ENCODE peak calls at places on chromosomes 12 and 14, in four cellular contexts. One of them, this sample, is unnamed.

GRCh38 chr12:121059031-121059898 is 20.2 kb upstream of the OASL start:
- DNase-seq in SK-N-SH: no peak
- DNase-seq in NCI-H2081: no peak
- DNase-seq in colonic mucosa: peak; percentile 15
- DNase-seq in this sample: no peak

GRCh38 chr12:79834712-79835376 is 100.1 kb downstream of the PPP1R12A start:
- DNase-seq in NCI-H2081: no peak
- DNase-seq in SK-N-SH: no peak
- DNase-seq in colonic mucosa: no peak
- DNase-seq in this sample: no peak

GRCh38 chr14:85516239-85517112 is 13.5 kb upstream of the FLRT2 start:
- DNase-seq in colonic mucosa: no peak
- DNase-seq in NCI-H2081: no peak
- DNase-seq in SK-N-SH: no peak
- DNase-seq in this sample: no peak

GRCh38 chr12:78036889-78037288 is 206.2 kb downstream of the NAV3 start:
- DNase-seq in NCI-H2081: no peak
- DNase-seq in SK-N-SH: no peak
- DNase-seq in colonic mucosa: no peak
- DNase-seq in this sample: no peak

GRCh38 chr12:93116632-93117031 is 187.5 kb upstream of the EEA1 start:
- DNase-seq in colonic mucosa: no peak
- DNase-seq in NCI-H2081: no peak
- DNase-seq in SK-N-SH: no peak
- DNase-seq in this sample: no peak

GRCh38 chr14:78356406-78356805 is 186.2 kb downstream of the NRXN3 start:
- DNase-seq in SK-N-SH: no peak
- DNase-seq in NCI-H2081: no peak
- DNase-seq in colonic mucosa: no peak
- DNase-seq in this sample: no peak

GRCh38 chr14:67748312-67748711 is 46.6 kb downstream of the RDH12 start:
- DNase-seq in colonic mucosa: no peak
- DNase-seq in SK-N-SH: no peak
- DNase-seq in NCI-H2081: no peak
- DNase-seq in this sample: no peak

GRCh38 chr12:12599750-12600643 is 11.7 kb upstream of the CREBL2 start:
- DNase-seq in SK-N-SH: no peak
- DNase-seq in colonic mucosa: no peak
- DNase-seq in NCI-H2081: no peak
- DNase-seq in this sample: no peak

GRCh38 chr14:104438166-104438887 is 141.2 kb upstream of the C14orf180 start:
- DNase-seq in SK-N-SH: peak; percentile 22
- DNase-seq in NCI-H2081: no peak
- DNase-seq in colonic mucosa: peak; percentile 12
- DNase-seq in this sample: no peak

GRCh38 chr12:121345151-121345810 is 6.9 kb downstream of the ANAPC5 start:
- DNase-seq in colonic mucosa: no peak
- DNase-seq in NCI-H2081: no peak
- DNase-seq in SK-N-SH: no peak
- DNase-seq in this sample: no peak

GRCh38 chr14:94048676-94049624 is 22.8 kb downstream of the OTUB2 start:
- DNase-seq in SK-N-SH: peak; percentile 71
- DNase-seq in colonic mucosa: no peak
- DNase-seq in NCI-H2081: peak; percentile 37
- DNase-seq in this sample: no peak

GRCh38 chr12:63164911-63165310 is 13.9 kb upstream of the AVPR1A start:
- DNase-seq in colonic mucosa: no peak
- DNase-seq in NCI-H2081: no peak
- DNase-seq in SK-N-SH: no peak
- DNase-seq in this sample: no peak

GRCh38 chr12:105206686-105207374 is 29.1 kb downstream of the APPL2 start:
- DNase-seq in SK-N-SH: no peak
- DNase-seq in NCI-H2081: no peak
- DNase-seq in colonic mucosa: no peak
- DNase-seq in this sample: no peak

GRCh38 chr12:108129017-108129812 is at the start of gene WSCD2:
- DNase-seq in NCI-H2081: peak; percentile 10
- DNase-seq in colonic mucosa: no peak
- DNase-seq in SK-N-SH: peak; percentile 90
- DNase-seq in this sample: no peak

GRCh38 chr12:11968041-11968383 is 102.7 kb upstream of the BCL2L14 start:
- DNase-seq in colonic mucosa: no peak
- DNase-seq in SK-N-SH: no peak
- DNase-seq in NCI-H2081: no peak
- DNase-seq in this sample: no peak

GRCh38 chr14:37592288-37593274 is 2.5 kb downstream of the FOXA1 start:
- DNase-seq in colonic mucosa: peak; percentile 50
- DNase-seq in NCI-H2081: peak; percentile 64
- DNase-seq in SK-N-SH: no peak
- DNase-seq in this sample: no peak

GRCh38 chr12:50597200-50598195 is 92.7 kb downstream of the DIP2B start:
- DNase-seq in SK-N-SH: no peak
- DNase-seq in NCI-H2081: no peak
- DNase-seq in colonic mucosa: no peak
- DNase-seq in this sample: peak; percentile 9

GRCh38 chr12:118188690-118189371 is 52.9 kb downstream of the PEBP1 start:
- DNase-seq in colonic mucosa: peak; percentile 30
- DNase-seq in SK-N-SH: peak; percentile 62
- DNase-seq in NCI-H2081: peak; percentile 58
- DNase-seq in this sample: no peak

GRCh38 chr12:116236986-116237385 is 40.5 kb downstream of the MED13L start:
- DNase-seq in NCI-H2081: no peak
- DNase-seq in colonic mucosa: no peak
- DNase-seq in SK-N-SH: no peak
- DNase-seq in this sample: no peak

GRCh38 chr12:94165152-94165551 is 16.8 kb downstream of the PLXNC1 start:
- DNase-seq in NCI-H2081: no peak
- DNase-seq in SK-N-SH: no peak
- DNase-seq in colonic mucosa: no peak
- DNase-seq in this sample: no peak

GRCh38 chr12:530308-530707 is 70.6 kb downstream of the B4GALNT3 start:
- DNase-seq in SK-N-SH: no peak
- DNase-seq in NCI-H2081: peak; percentile 36
- DNase-seq in colonic mucosa: no peak
- DNase-seq in this sample: no peak

GRCh38 chr12:64797156-64797555 is 27.3 kb upstream of the TBC1D30 start:
- DNase-seq in SK-N-SH: no peak
- DNase-seq in NCI-H2081: no peak
- DNase-seq in colonic mucosa: no peak
- DNase-seq in this sample: no peak

GRCh38 chr12:75550401-75550851 is 39.0 kb upstream of the KRR1 start:
- DNase-seq in colonic mucosa: no peak
- DNase-seq in NCI-H2081: no peak
- DNase-seq in SK-N-SH: no peak
- DNase-seq in this sample: no peak

GRCh38 chr14:100850841-100851585 is 25.1 kb downstream of the MEG3 start:
- DNase-seq in SK-N-SH: peak; percentile 42
- DNase-seq in colonic mucosa: peak; percentile 94
- DNase-seq in NCI-H2081: peak; percentile 28
- DNase-seq in this sample: peak; percentile 67

GRCh38 chr14:69581316-69581935 is 6.8 kb upstream of the CCDC177 start:
- DNase-seq in NCI-H2081: no peak
- DNase-seq in colonic mucosa: no peak
- DNase-seq in SK-N-SH: no peak
- DNase-seq in this sample: no peak

GRCh38 chr12:92695577-92695976 is 7.2 kb upstream of the PLEKHG7 start:
- DNase-seq in SK-N-SH: no peak
- DNase-seq in colonic mucosa: no peak
- DNase-seq in NCI-H2081: peak; percentile 70
- DNase-seq in this sample: no peak